ENCODE peak calls at places on chromosomes 4 and X, in five cellular contexts. G, M, R, S and Z are unnamed samples. For H3K4me1, the result is how much of the 10 kb centered on the place peaks cover.

GRCh38 chr4:31467781-31468180 is 747.6 kb downstream of the PCDH7 start:
- DNase-seq in S (no peak), G (no peak), R (no peak), M (no peak), Z (no peak)

GRCh38 chr4:25031077-25031606 is 396 bp upstream of the LGI2 start:
- DNase-seq in R (peak), S (no peak), M (peak), G (peak), Z (no peak)

GRCh38 chr4:44869222-44869882 is 143.0 kb upstream of the GNPDA2 start:
- DNase-seq in G (no peak), S (no peak), M (peak), R (no peak), Z (no peak)

GRCh38 chr4:101942891-101943290 is 152.4 kb downstream of the BANK1 start:
- DNase-seq in G (no peak), M (no peak), R (no peak), S (no peak), Z (no peak)

GRCh38 chrX:115958687-115959359 is 211.7 kb upstream of the AGTR2 start:
- DNase-seq in S (no peak), G (no peak), M (peak), R (peak), Z (no peak)

GRCh38 chr4:77652237-77652897 is 46.7 kb downstream of the CXCL13 start:
- DNase-seq in R (no peak), G (no peak), M (no peak), S (no peak), Z (no peak)

GRCh38 chr4:37745946-37746345 is 59.8 kb upstream of the RELL1 start:
- DNase-seq in R (no peak), S (no peak), M (peak), G (no peak), Z (no peak)

GRCh38 chr4:48899432-48899749 is 7.2 kb downstream of the OCIAD2 start:
- DNase-seq in G (no peak), M (no peak), S (no peak), R (no peak), Z (no peak)

GRCh38 chr4:187019896-187020295 is 296.2 kb upstream of the FAT1 start:
- DNase-seq in M (no peak), S (no peak), R (peak), G (no peak), Z (no peak)

GRCh38 chr4:165684177-165684870 is 188.7 kb upstream of the TLL1 start:
- DNase-seq in S (no peak), M (peak), G (no peak), R (no peak), Z (no peak)

GRCh38 chr4:88661724-88662123 is 35.9 kb downstream of the NAP1L5 start:
- DNase-seq in R (no peak), M (peak), S (peak), G (no peak), Z (no peak)

GRCh38 chr4:11632488-11632887 is 203.8 kb upstream of the HS3ST1 start:
- DNase-seq in S (peak), M (no peak), G (no peak), R (no peak), Z (peak)

GRCh38 chr4:77174426-77174825 is 17.4 kb downstream of the CCNG2 start:
- DNase-seq in S (no peak), G (no peak), R (peak), M (peak), Z (no peak)

GRCh38 chr4:113822555-113823290 is 61.2 kb upstream of the CAMK2D start:
- DNase-seq in M (no peak), R (no peak), S (no peak), G (no peak), Z (no peak)

GRCh38 chr4:174012135-174012923 is 271.1 kb downstream of the FBXO8 start:
- DNase-seq in R (no peak), M (peak), G (no peak), S (no peak), Z (no peak)

GRCh38 chr4:176587920-176588319 is 204.8 kb downstream of the VEGFC start:
- DNase-seq in R (no peak), S (no peak), M (peak), G (peak), Z (no peak)

GRCh38 chr4:10260777-10261176 is 144.2 kb upstream of the WDR1 start:
- DNase-seq in M (peak), S (no peak), R (peak), G (no peak), Z (no peak)

GRCh38 chr4:135344492-135344891 is 1142.9 kb upstream of the PABPC4L start:
- DNase-seq in M (no peak), R (no peak), S (no peak), G (no peak), Z (no peak)

GRCh38 chr4:109816082-109816442 is 500 bp downstream of the GAR1 start:
- DNase-seq in S (no peak), G (peak), R (no peak), M (peak), Z (no peak)

GRCh38 chrX:151538190-151539122 is 25.0 kb upstream of the PASD1 start:
- DNase-seq in S (peak), G (no peak), R (no peak), M (peak), Z (no peak)

GRCh38 chr4:721261-722171 is 15.9 kb downstream of the PCGF3 start:
- DNase-seq in R (no peak), M (peak), G (peak), S (no peak), Z (peak)

GRCh38 chr4:36187723-36188333 is 56.5 kb downstream of the ARAP2 start:
- DNase-seq in G (no peak), S (peak), M (peak), R (no peak), Z (no peak)

GRCh38 chr4:74316397-74316796 is 8.1 kb downstream of the EPGN start:
- DNase-seq in G (no peak), M (peak), S (no peak), R (no peak), Z (no peak)

GRCh38 chr4:168917150-168917779 is 92.8 kb downstream of the CBR4 start:
- DNase-seq in M (peak), S (peak), R (no peak), G (no peak), Z (no peak)

GRCh38 chr4:59597536-59598232 is 1602.4 kb upstream of the ADGRL3 start:
- DNase-seq in G (peak), M (no peak), S (no peak), R (no peak), Z (no peak)

GRCh38 chrX:86148024-86148511 is at the start of gene DACH2:
- DNase-seq in R (peak), G (peak), S (peak), M (peak), Z (peak)

GRCh38 chr4:40227284-40227683 is 30.5 kb downstream of the RHOH start:
- DNase-seq in R (no peak), M (no peak), S (no peak), G (no peak), Z (no peak)

GRCh38 chrX:34764842-34765241 is 107.8 kb upstream of the TMEM47 start:
- DNase-seq in G (no peak), S (no peak), R (peak), M (no peak), Z (no peak)
- H3K4me2 ChIP-seq in G (no peak), S (no peak), R (no peak), M (no peak), Z (no peak)

DNA sequence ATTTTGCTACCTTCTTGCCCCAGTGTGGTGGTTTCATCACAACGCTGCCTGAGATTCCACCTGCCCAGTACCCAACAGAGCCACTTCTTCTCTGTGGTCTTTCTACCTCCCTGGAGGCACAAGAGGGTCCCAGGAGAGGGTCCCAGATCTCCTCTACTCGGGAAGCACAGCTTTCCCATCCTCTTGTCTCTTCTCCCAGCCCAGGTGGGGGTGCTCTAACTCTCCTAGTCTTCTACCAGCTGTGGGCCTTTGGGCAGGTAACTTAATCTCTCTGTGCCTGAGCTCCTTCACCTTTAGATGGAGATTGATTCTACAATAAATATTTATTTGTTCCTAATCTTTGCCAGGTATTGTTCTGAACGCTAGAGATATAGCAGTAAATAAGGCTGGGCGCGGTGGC is 1.8 kb upstream of the HPGDS start:
- DNase-seq in G (no peak), M (no peak), R (no peak), S (no peak), Z (no peak)
- H3K4me1 ChIP-seq in G (under half), M (under half), R (under half), S (under half), Z (under half)

GRCh38 chrX:52983526-52983925 is 25.2 kb upstream of the FAM156A start:
- DNase-seq in S (no peak), R (no peak), M (peak), G (no peak), Z (no peak)

GRCh38 chrX:52979568-52979967 is 21.2 kb upstream of the FAM156A start:
- DNase-seq in R (no peak), S (no peak), M (no peak), G (no peak), Z (no peak)

GRCh38 chrX:52979993-52980392 is 21.7 kb upstream of the FAM156A start:
- DNase-seq in G (no peak), M (peak), R (no peak), S (no peak), Z (no peak)
- H3K4me2 ChIP-seq in G (no peak), M (peak), R (no peak), S (peak), Z (no peak)

GRCh38 chrX:107742754-107743191 is 32.8 kb downstream of the TSC22D3 start:
- DNase-seq in R (no peak), G (no peak), S (no peak), M (no peak), Z (no peak)
- H3K4me1 ChIP-seq in R (under half), G (under half), S (under half), M (under half), Z (under half)

GRCh38 chrX:9529223-9529622 is 64.4 kb downstream of the TBL1X start:
- DNase-seq in R (no peak), M (no peak), G (no peak), S (no peak), Z (no peak)

GRCh38 chrX:9528498-9528897 is 63.6 kb downstream of the TBL1X start:
- DNase-seq in R (peak), G (no peak), M (no peak), S (no peak), Z (no peak)

GRCh38 chrX:9526965-9527364 is 62.1 kb downstream of the TBL1X start:
- DNase-seq in M (no peak), G (no peak), S (no peak), R (no peak), Z (no peak)

GRCh38 chrX:9522756-9523155 is 57.9 kb downstream of the TBL1X start:
- DNase-seq in S (no peak), R (no peak), M (no peak), G (no peak), Z (no peak)

GRCh38 chrX:9525511-9526248 is 60.8 kb downstream of the TBL1X start:
- DNase-seq in R (no peak), S (no peak), G (no peak), M (no peak), Z (no peak)
- H3K4me2 ChIP-seq in R (peak), S (no peak), G (no peak), M (no peak), Z (no peak)

DNA sequence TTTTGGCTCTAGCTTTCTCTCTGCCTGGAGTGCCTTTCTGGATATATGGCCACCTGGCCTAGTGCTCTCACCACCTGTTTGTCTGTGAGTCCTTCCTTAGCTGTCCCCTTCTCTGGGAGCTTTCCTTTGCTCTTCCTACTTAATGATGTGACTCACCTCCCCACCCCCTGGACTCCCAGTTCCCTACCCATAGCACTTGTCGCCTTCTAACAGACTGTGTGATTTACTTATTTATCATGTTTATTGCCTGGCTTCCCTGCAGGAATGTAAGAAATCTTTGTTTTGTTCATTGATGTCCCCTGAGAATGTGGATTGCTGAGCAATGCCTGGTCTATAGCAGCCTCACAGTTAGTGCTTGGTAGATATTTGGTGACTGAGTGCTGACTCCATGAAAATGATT is 18.9 kb downstream of the ADD1 start:
- DNase-seq in G (peak), M (peak), R (peak), S (peak), Z (no peak)
- H3K4me1 ChIP-seq in G (under half), M (under half), R (under half), S (under half), Z (under half)

DNA sequence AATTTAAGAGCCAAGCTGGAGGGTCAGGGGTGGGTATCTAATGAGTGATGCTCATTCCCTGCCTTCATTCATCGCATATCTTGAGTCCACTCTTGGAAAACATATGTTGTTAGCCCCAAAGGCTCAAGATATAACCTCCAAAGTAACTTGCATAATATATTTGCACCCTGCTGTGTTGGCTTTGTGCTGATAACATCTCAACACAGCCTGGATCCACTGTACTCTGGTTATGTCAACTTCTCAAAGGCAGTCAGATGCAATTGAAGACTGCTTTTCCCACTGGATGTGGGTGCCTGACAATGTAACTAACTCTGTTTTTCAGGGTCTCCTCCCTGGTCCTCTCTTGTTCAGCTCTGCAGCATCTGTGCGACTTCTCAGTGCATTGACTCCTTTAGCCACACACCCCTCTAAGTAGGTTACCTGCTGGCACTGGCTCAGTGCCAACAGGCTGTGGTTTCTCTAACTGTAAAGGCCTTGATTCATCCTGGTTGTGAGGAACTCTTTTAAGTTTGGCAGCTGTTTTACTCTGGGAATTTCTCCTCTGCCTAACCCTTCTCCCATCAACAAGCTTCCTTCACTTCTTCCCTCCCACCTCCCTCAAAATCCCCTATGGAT is 28.1 kb downstream of the SLC16A2 start:
- DNase-seq in S (peak), R (no peak), G (no peak), M (peak), Z (peak)
- H3K4me2 ChIP-seq in S (peak), R (no peak), G (peak), M (peak), Z (peak)

DNA sequence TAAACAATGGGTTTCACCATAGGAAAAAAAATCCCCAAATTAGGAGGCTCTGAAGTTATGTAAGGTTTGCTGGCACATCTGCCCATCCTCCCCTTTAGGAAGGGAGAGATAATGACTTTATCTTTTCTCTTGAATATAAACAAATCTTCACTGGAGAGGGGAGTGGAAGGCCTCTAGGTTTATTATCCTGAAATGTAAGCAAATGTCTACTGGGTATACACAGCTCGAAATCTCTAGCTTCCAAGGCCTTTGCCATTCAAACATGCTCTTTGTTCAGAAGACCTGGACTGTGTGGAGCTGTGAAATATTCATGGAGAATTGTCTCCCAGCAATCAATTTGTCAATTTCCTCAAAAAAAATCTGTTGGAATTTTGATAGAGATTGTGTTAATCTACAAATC is 21.7 kb upstream of the MED14 start:
- DNase-seq in R (no peak), G (no peak), S (no peak), M (no peak), Z (no peak)
- H3K4me1 ChIP-seq in R (under half), G (under half), S (under half), M (under half), Z (under half)

DNA sequence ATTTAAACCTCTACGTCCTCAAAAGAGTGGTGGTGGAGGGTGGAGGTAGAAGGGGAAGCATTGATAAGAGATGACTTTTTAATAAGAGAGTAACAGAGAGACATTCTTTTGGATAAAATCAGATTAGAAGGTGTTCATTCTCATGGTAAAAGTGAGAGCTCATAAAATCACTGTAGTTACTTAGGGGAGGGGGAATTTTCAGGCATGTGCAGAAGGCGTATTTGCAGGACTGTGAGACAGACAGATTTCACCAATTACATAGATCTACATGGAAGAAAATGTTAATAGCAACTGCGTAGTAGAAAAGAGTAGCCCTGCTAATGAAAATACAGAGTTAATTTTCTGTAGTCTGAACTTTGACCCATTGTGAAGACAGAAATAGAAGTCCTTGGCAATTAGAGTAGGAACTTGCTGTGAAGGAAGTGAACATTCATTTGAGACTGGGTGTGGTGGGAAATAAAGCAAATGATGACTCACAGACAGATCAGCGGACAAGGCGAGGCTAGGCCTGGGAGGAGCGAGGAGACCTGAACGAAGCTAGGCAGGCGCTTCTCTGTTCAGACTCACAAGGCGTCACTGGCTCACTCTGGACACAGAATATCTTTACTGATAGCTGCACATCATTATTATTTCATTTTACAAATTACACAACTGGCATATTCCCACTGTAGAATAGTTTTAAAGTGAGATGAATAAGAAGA is 57.2 kb upstream of the FAM9C start:
- DNase-seq in R (no peak), S (peak), G (no peak), M (peak), Z (peak)
- H3K4me2 ChIP-seq in R (no peak), S (peak), G (peak), M (peak), Z (peak)